ENCODE peak calls at places on chromosomes 6 and 20, in four cellular contexts. Y is nephron progenitor cell, W is brain microvascular endothelial cell, Z is left ventricle myocardium inferior. C is an unnamed sample.

GRCh38 chr6:162119349-162119748 is 608.2 kb downstream of the PRKN start:
- DNase-seq in Y (no peak), W (peak; percentile 56), Z (peak; percentile 21), C (no peak)

GRCh38 chr6:36368921-36369880 is 18.3 kb downstream of the ETV7 start:
- DNase-seq in Y (no peak), W (peak; percentile 55), Z (no peak), C (peak; percentile 77)

GRCh38 chr20:2282181-2282580 is 13.6 kb upstream of the TGM3 start:
- DNase-seq in Y (no peak), W (no peak), Z (no peak), C (no peak)

GRCh38 chr20:16864069-16864468 is 115.9 kb downstream of the OTOR start:
- DNase-seq in Y (no peak), W (no peak), Z (no peak), C (no peak)

GRCh38 chr6:10138917-10139316 is 276.0 kb downstream of the TFAP2A start:
- DNase-seq in Y (no peak), W (peak; percentile 88), Z (no peak), C (peak; percentile 24)

GRCh38 chr6:166228839-166229528 is 61.3 kb upstream of the TBXT start:
- DNase-seq in Y (peak; percentile 33), W (no peak), Z (no peak), C (no peak)

GRCh38 chr6:44247338-44248302 is 719 bp downstream of the HSP90AB1 start:
- DNase-seq in Y (peak; percentile 64), W (no peak), Z (peak; percentile 66), C (no peak)

GRCh38 chr6:35343835-35344550 is 1.6 kb downstream of the PPARD start:
- DNase-seq in Y (no peak), W (no peak), Z (no peak), C (no peak)

GRCh38 chr20:5612476-5613291 is 137.5 kb upstream of the SHLD1 start:
- DNase-seq in Y (no peak), W (no peak), Z (no peak), C (peak; percentile 97)

GRCh38 chr20:9467995-9468394 is 46.4 kb upstream of the LAMP5 start:
- DNase-seq in Y (peak; percentile 5), W (no peak), Z (no peak), C (no peak)

GRCh38 chr20:3908667-3909066 is 19.5 kb downstream of the PANK2 start:
- DNase-seq in Y (no peak), W (no peak), Z (peak; percentile 66), C (no peak)

GRCh38 chr6:68042339-68043121 is 592.6 kb upstream of the ADGRB3 start:
- DNase-seq in Y (no peak), W (no peak), Z (no peak), C (no peak)

GRCh38 chr6:24529985-24530384 is 35.2 kb downstream of the ALDH5A1 start:
- DNase-seq in Y (no peak), W (no peak), Z (no peak), C (no peak)

GRCh38 chr6:4270799-4271198 is 135.4 kb upstream of the ECI2 start:
- DNase-seq in Y (no peak), W (peak; percentile 50), Z (no peak), C (no peak)

GRCh38 chr6:4936681-4937041 is 67.2 kb downstream of the RPP40 start:
- DNase-seq in Y (no peak), W (peak; percentile 39), Z (no peak), C (peak; percentile 24)

GRCh38 chr20:54170963-54171362 is 2.8 kb downstream of the CYP24A1 start:
- DNase-seq in Y (no peak), W (no peak), Z (no peak), C (no peak)

GRCh38 chr6:111478064-111478476 is 4.9 kb downstream of the REV3L start:
- DNase-seq in Y (no peak), W (peak; percentile 15), Z (no peak), C (no peak)

GRCh38 chr6:12065321-12066140 is 53.4 kb downstream of the HIVEP1 start:
- DNase-seq in Y (no peak), W (no peak), Z (no peak), C (no peak)

GRCh38 chr6:90025418-90026089 is 131.3 kb downstream of the GJA10 start:
- DNase-seq in Y (no peak), W (peak; percentile 86), Z (no peak), C (no peak)

GRCh38 chr20:25249198-25249931 is 1.5 kb downstream of the PYGB start:
- DNase-seq in Y (no peak), W (no peak), Z (no peak), C (no peak)

GRCh38 chr6:43196337-43196736 is 14.3 kb downstream of the CUL9 start:
- DNase-seq in Y (no peak), W (no peak), Z (no peak), C (no peak)

GRCh38 chr20:33981347-33981746 is 12.4 kb upstream of the RALY start:
- DNase-seq in Y (no peak), W (no peak), Z (no peak), C (no peak)

GRCh38 chr6:17869010-17869752 is 118.3 kb downstream of the KIF13A start:
- DNase-seq in Y (no peak), W (no peak), Z (no peak), C (no peak)

GRCh38 chr6:47195251-47195650 is 114.5 kb downstream of the TNFRSF21 start:
- DNase-seq in Y (no peak), W (no peak), Z (peak; percentile 53), C (no peak)

GRCh38 chr6:159693894-159694545 is 979 bp upstream of the SOD2 start:
- DNase-seq in Y (no peak), W (no peak), Z (no peak), C (no peak)

DNA sequence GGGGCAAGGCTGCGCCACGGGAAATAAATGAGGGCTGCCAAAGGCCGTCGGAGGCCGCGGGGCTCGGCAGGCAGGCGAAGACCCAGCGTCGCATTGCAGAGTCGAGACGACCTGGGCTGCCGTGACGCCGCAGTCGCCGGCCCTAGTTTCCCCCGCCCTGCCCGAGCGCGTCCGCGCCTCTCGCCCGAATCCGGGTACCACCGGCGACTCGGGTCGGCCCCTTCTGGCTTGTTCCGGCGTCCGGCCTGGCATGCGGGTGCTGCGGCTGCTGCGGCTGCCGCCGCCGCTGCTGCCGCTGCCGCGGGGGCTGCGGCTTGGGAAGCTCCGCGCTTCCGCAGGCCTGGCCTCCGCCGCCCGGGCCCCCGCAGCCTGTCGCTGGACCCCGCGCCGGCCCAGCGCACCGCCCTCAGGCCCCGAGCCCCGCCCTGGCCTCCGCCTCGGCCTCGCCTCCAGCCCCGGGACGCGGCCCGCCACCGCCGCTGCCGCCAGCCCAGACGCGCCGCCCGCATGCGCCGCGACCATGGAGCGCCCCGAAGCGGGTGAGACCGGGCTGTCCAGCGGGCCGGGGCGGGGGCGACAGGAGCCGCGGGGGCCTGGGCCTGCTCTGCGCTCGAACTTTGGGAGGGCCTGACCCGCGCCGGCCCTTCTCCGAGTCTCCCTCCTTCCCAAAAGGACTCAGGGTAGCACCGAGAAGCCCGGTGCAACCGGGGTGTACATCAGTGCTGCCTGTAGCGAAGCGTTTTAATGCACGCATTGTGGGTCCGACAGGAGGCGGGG is at the start of gene AKAP7:
- DNase-seq in Y (peak; percentile 82), W (peak; percentile 37), Z (peak; percentile 82), C (no peak)
- TF ChIP-seq CTCF in Y (no peak), W (no peak), Z (no peak), C (no peak)

GRCh38 chr20:48528346-48528745 is 299.5 kb downstream of the PREX1 start:
- DNase-seq in Y (no peak), W (no peak), Z (no peak), C (no peak)
- TF ChIP-seq CTCF in Y (no peak), W (no peak), Z (no peak), C (no peak)

GRCh38 chr20:59404749-59405148 is 104.3 kb downstream of the EDN3 start:
- DNase-seq in Y (no peak), W (no peak), Z (no peak), C (no peak)

GRCh38 chr20:59405226-59405815 is 104.9 kb downstream of the EDN3 start:
- DNase-seq in Y (no peak), W (no peak), Z (no peak), C (no peak)

GRCh38 chr20:59402697-59403096 is 102.3 kb downstream of the EDN3 start:
- DNase-seq in Y (no peak), W (no peak), Z (no peak), C (no peak)

GRCh38 chr20:59403261-59403961 is 103.0 kb downstream of the EDN3 start:
- DNase-seq in Y (peak; percentile 95), W (peak; percentile 1), Z (peak; percentile 36), C (no peak)

DNA sequence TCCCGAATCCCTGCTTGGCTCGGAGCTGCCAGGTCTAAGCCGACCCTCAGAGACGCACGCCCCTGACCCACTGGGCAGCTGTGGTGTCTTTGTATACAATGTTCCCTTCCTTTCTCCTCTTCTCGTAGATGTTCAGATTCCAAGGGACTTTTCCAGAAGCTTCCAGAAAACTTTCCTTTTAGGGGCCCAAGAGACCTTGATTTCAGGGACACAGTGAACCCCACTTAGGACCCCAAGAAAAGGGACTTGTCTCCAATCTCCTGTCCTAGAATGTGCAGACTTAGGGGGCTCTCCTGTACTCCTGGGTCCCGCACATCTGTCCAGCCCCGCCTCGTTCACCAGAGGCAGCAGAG is 103.5 kb downstream of the EDN3 start:
- DNase-seq in Y (no peak), W (no peak), Z (no peak), C (no peak)
- TF ChIP-seq CTCF in Y (peak; percentile 23), W (no peak), Z (peak; percentile 9), C (no peak)

DNA sequence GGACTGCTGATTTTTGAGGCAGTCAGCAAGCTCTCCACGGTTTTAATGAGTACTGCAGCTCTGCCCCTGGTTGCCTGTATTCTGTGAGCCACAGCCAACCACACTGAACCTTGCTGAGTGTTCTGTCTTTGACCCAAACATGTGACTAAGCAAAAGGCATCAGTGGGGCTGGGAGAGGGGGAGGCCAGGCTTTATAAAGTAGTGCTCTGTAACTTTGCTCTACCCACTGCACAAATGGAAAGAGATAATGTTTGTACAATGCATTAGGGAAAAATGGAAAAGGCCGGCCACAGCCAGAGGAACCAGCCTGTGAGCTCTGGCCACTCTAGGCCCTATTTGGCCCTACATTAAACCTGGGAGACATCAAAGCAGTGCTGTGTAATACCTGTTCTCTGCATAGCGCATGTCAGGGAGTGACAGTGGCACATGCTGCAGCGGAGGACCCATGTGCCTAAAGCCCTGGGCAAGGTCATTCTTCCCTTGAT is 22.0 kb downstream of the KLHL31 start:
- DNase-seq in Y (no peak), W (no peak), Z (no peak), C (no peak)
- TF ChIP-seq CTCF in Y (no peak), W (no peak), Z (peak; percentile 11), C (no peak)

C was measured in retinal pigment epithelial cell.